ENCODE peak calls at places on chromosome 6, in seven cellular contexts. F is ovary, R is A549, O is esophagus muscularis mucosa, H is transverse colon, W is GM12878, A is HepG2. M is an unnamed sample.

GRCh38 chr6:73798592-73798991 is 102.6 kb downstream of the CD109 start:
- DNase-seq in F (no peak), R (peak; percentile 31), O (no peak), H (peak; percentile 14), W (no peak), A (peak; percentile 66), M (no peak)

GRCh38 chr6:144346719-144347446 is 61.7 kb downstream of the UTRN start:
- DNase-seq in F (no peak), R (peak; percentile 49), O (peak; percentile 34), H (no peak), W (no peak), A (no peak), M (no peak)

GRCh38 chr6:110574817-110575216 is 98.4 kb upstream of the SLC22A16 start:
- DNase-seq in F (no peak), R (no peak), O (no peak), H (no peak), W (no peak), A (no peak), M (no peak)

GRCh38 chr6:7468382-7469081 is 72.9 kb upstream of the DSP start:
- DNase-seq in F (peak; percentile 60), R (peak; percentile 64), O (no peak), H (no peak), W (no peak), A (no peak), M (no peak)

GRCh38 chr6:144955392-144955791 is 670.3 kb downstream of the UTRN start:
- DNase-seq in F (no peak), R (no peak), O (no peak), H (no peak), W (no peak), A (no peak), M (no peak)

GRCh38 chr6:113825776-113826175 is 31.4 kb upstream of the MARCKS start:
- DNase-seq in F (peak; percentile 92), R (no peak), O (no peak), H (peak; percentile 77), W (no peak), A (no peak), M (peak; percentile 90)

GRCh38 chr6:66210964-66211363 is 503.9 kb upstream of the EYS start:
- DNase-seq in F (no peak), R (no peak), O (no peak), H (no peak), W (no peak), A (no peak), M (no peak)

GRCh38 chr6:77040566-77041195 is 422.6 kb downstream of the HTR1B start:
- DNase-seq in F (no peak), R (no peak), O (no peak), H (no peak), W (no peak), A (no peak), M (no peak)

GRCh38 chr6:157774153-157775135 is 48.6 kb upstream of the SNX9 start:
- DNase-seq in F (no peak), R (no peak), O (no peak), H (no peak), W (no peak), A (no peak), M (no peak)

GRCh38 chr6:125095501-125096301 is 57.9 kb upstream of the TPD52L1 start:
- DNase-seq in F (no peak), R (no peak), O (no peak), H (no peak), W (no peak), A (no peak), M (no peak)

GRCh38 chr6:157681041-157681650 is 141.9 kb upstream of the SNX9 start:
- DNase-seq in F (no peak), R (no peak), O (no peak), H (no peak), W (no peak), A (no peak), M (no peak)

GRCh38 chr6:160081398-160081797 is 40.2 kb upstream of the SLC22A1 start:
- DNase-seq in F (no peak), R (no peak), O (no peak), H (no peak), W (no peak), A (no peak), M (no peak)

GRCh38 chr6:150934380-150934779 is 68.9 kb downstream of the MTHFD1L start:
- DNase-seq in F (no peak), R (peak; percentile 45), O (peak; percentile 24), H (no peak), W (no peak), A (peak; percentile 7), M (no peak)

GRCh38 chr6:6686748-6687601 is 98.5 kb downstream of the LY86 start:
- DNase-seq in F (peak; percentile 92), R (peak; percentile 88), O (no peak), H (peak; percentile 97), W (no peak), A (peak; percentile 91), M (peak; percentile 99)

GRCh38 chr6:149347067-149347466 is 29.6 kb downstream of the TAB2 start:
- DNase-seq in F (no peak), R (no peak), O (no peak), H (no peak), W (no peak), A (no peak), M (no peak)

GRCh38 chr6:22605736-22606135 is 36.4 kb downstream of the HDGFL1 start:
- DNase-seq in F (no peak), R (no peak), O (no peak), H (no peak), W (no peak), A (no peak), M (no peak)

GRCh38 chr6:143140767-143141166 is 80.1 kb downstream of the AIG1 start:
- DNase-seq in F (no peak), R (no peak), O (no peak), H (no peak), W (no peak), A (no peak), M (no peak)

GRCh38 chr6:158818580-158819212 is 472 bp downstream of the EZR start:
- DNase-seq in F (peak; percentile 75), R (peak; percentile 47), O (no peak), H (peak; percentile 73), W (no peak), A (peak; percentile 54), M (peak; percentile 74)

GRCh38 chr6:36328600-36328999 is 8.1 kb downstream of the BNIP5 start:
- DNase-seq in F (no peak), R (no peak), O (no peak), H (no peak), W (no peak), A (no peak), M (no peak)

GRCh38 chr6:6920984-6921313 is 186.8 kb upstream of the RREB1 start:
- DNase-seq in F (no peak), R (no peak), O (no peak), H (no peak), W (no peak), A (no peak), M (peak; percentile 74)

GRCh38 chr6:41434803-41435470 is 99.5 kb downstream of the NCR2 start:
- DNase-seq in F (no peak), R (no peak), O (no peak), H (no peak), W (no peak), A (no peak), M (no peak)

DNA sequence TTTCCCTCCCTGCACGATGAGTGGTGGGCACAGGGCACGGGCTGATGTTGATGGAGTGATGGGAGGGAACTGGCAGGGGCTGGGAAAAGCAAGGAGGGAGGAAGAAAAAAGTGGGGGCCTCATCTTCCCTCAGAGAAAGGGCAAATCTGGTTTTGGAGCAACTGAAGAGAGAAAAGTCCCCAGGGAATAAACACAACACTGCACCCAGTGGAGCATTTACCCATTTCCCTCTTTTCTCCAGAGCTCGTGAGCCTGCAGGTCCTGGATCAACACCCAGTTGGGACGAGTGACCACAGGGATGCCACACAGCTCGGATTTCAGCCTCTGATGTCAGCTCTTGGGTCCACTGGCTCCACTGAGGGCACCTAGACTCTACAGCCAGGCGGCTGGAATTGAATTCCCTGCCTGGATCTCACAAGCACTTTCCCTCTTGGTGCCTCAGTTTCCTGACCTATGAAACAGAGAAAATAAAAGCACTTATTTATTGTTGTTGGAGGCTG is 11.4 kb downstream of the MICA start:
- DNase-seq in F (no peak), R (no peak), O (peak; percentile 62), H (no peak), W (no peak), A (no peak), M (no peak)
- H3K4me1 ChIP-seq in F (no peaks in the 10 kb centered on the region), R (no peaks in the 10 kb centered on the region), O (peaks cover 19% of the 10 kb centered on the region), H (no peaks in the 10 kb centered on the region), W (no peaks in the 10 kb centered on the region), A (peaks cover 22% of the 10 kb centered on the region), M (peaks cover 10% of the 10 kb centered on the region)

GRCh38 chr6:127695108-127695507 is 118.1 kb downstream of the C6orf58 start:
- DNase-seq in F (no peak), R (no peak), O (no peak), H (no peak), W (no peak), A (no peak), M (no peak)

GRCh38 chr6:127690588-127690987 is 113.6 kb downstream of the C6orf58 start:
- DNase-seq in F (no peak), R (no peak), O (no peak), H (no peak), W (no peak), A (no peak), M (no peak)

GRCh38 chr6:127690092-127690491 is 113.1 kb downstream of the C6orf58 start:
- DNase-seq in F (no peak), R (peak; percentile 2), O (no peak), H (no peak), W (no peak), A (no peak), M (no peak)

DNA sequence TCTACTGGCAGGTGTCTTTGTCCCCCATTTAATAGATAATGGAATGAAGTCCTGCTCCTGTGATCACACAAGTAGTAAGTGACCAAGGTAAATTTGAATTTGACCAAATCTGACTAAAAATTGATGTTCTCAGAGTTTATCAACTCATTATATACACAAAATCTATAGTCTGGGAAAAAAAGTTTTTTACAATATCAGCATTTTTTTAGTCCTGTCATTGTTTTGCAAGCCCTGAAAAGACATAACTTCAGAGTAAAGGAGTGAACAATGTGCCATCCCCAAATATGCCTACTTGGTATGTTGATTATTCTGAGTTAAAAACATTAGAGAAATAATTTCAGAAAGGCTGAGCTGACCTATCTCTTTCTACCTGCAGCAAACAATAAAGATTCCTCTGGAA is 114.2 kb downstream of the C6orf58 start:
- DNase-seq in F (no peak), R (no peak), O (no peak), H (no peak), W (no peak), A (no peak), M (no peak)
- TF ChIP-seq EP300 in F (no peak), R (no peak), O (no peak), H (no peak), W (no peak), A (no peak), M (no peak)

GRCh38 chr6:167294241-167294640 is 3.1 kb downstream of the UNC93A start:
- DNase-seq in F (no peak), R (no peak), O (no peak), H (no peak), W (no peak), A (no peak), M (no peak)
- H3K9me3 ChIP-seq in F (no peaks in the 10 kb centered on the region), R (no peaks in the 10 kb centered on the region), O (no peaks in the 10 kb centered on the region), H (no peaks in the 10 kb centered on the region), W (no peaks in the 10 kb centered on the region), A (no peaks in the 10 kb centered on the region), M (no peaks in the 10 kb centered on the region)

DNA sequence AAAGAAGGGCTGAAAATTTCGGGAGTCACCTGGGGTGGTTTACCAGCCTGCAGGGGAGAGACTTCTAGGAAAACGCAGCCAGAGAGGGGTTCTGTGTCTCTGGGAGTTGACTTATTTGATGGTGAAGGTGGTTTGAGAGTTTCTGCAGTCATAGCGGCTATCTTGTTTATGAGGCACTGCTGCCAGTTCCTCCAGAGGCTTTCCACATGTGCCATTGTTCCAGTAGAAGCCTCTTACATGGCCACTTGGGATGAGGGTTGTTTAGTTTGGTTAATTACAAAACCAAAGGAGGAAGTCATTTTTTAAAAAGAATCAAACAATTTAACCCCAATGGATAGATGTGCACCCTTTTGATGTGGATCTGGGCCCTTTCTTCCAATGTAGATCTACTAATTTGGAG is 97.8 kb downstream of the TCP11 start:
- DNase-seq in F (no peak), R (no peak), O (no peak), H (no peak), W (no peak), A (no peak), M (no peak)
- H3K4me1 ChIP-seq in F (peaks cover 8% of the 10 kb centered on the region), R (no peaks in the 10 kb centered on the region), O (peaks cover 99% of the 10 kb centered on the region), H (peaks cover 57% of the 10 kb centered on the region), W (no peaks in the 10 kb centered on the region), A (no peaks in the 10 kb centered on the region), M (peaks cover 89% of the 10 kb centered on the region)

M was measured in stomach.